ENCODE peak calls at places on chromosomes 7 and 10, in seven cellular contexts. One of them, this sample, is unnamed.

GRCh38 chr10:127184582-127184981 is 11.8 kb downstream of the INSYN2A start:
- DNase-seq in LHCN-M2: no peak
- DNase-seq in HTR-8/SVneo: no peak
- DNase-seq in EL: no peak
- DNase-seq in AML-193: no peak
- DNase-seq in HT-29: no peak
- DNase-seq in IMR-90: no peak
- DNase-seq in this sample: no peak

GRCh38 chr7:12440229-12440628 is 36.6 kb upstream of the VWDE start:
- DNase-seq in LHCN-M2: no peak
- DNase-seq in HT-29: no peak
- DNase-seq in IMR-90: no peak
- DNase-seq in AML-193: no peak
- DNase-seq in HTR-8/SVneo: no peak
- DNase-seq in EL: no peak
- DNase-seq in this sample: no peak

GRCh38 chr10:67306588-67307205 is 380.9 kb downstream of the LRRTM3 start:
- DNase-seq in EL: peak; percentile 4
- DNase-seq in IMR-90: peak; percentile 4
- DNase-seq in HTR-8/SVneo: peak; percentile 3
- DNase-seq in LHCN-M2: peak; percentile 0
- DNase-seq in AML-193: no peak
- DNase-seq in HT-29: peak; percentile 67
- DNase-seq in this sample: no peak

GRCh38 chr7:80210400-80210799 is 75.8 kb downstream of the GNAI1 start:
- DNase-seq in LHCN-M2: no peak
- DNase-seq in HT-29: peak; percentile 26
- DNase-seq in EL: no peak
- DNase-seq in HTR-8/SVneo: no peak
- DNase-seq in AML-193: no peak
- DNase-seq in IMR-90: peak; percentile 33
- DNase-seq in this sample: no peak

GRCh38 chr10:91536101-91536500 is 96.8 kb downstream of the PPP1R3C start:
- DNase-seq in IMR-90: peak; percentile 72
- DNase-seq in EL: peak; percentile 49
- DNase-seq in LHCN-M2: peak; percentile 75
- DNase-seq in HTR-8/SVneo: no peak
- DNase-seq in AML-193: no peak
- DNase-seq in HT-29: no peak
- DNase-seq in this sample: no peak

GRCh38 chr7:125149151-125149550 is 219.5 kb upstream of the POT1 start:
- DNase-seq in LHCN-M2: no peak
- DNase-seq in HT-29: no peak
- DNase-seq in AML-193: no peak
- DNase-seq in IMR-90: no peak
- DNase-seq in HTR-8/SVneo: no peak
- DNase-seq in EL: no peak
- DNase-seq in this sample: no peak

GRCh38 chr7:146655928-146656797 is 539.6 kb downstream of the CNTNAP2 start:
- DNase-seq in AML-193: no peak
- DNase-seq in EL: no peak
- DNase-seq in HTR-8/SVneo: no peak
- DNase-seq in LHCN-M2: peak; percentile 0
- DNase-seq in HT-29: peak; percentile 47
- DNase-seq in IMR-90: no peak
- DNase-seq in this sample: no peak

GRCh38 chr7:141012696-141013344 is 1.9 kb downstream of the MRPS33 start:
- DNase-seq in AML-193: no peak
- DNase-seq in EL: peak; percentile 29
- DNase-seq in HT-29: no peak
- DNase-seq in HTR-8/SVneo: no peak
- DNase-seq in LHCN-M2: peak; percentile 56
- DNase-seq in IMR-90: peak; percentile 63
- DNase-seq in this sample: no peak

GRCh38 chr10:114869500-114869899 is 47.9 kb downstream of the FHIP2A start:
- DNase-seq in HT-29: no peak
- DNase-seq in EL: peak; percentile 83
- DNase-seq in AML-193: no peak
- DNase-seq in HTR-8/SVneo: peak; percentile 22
- DNase-seq in IMR-90: peak; percentile 87
- DNase-seq in LHCN-M2: peak; percentile 89
- DNase-seq in this sample: peak; percentile 72

GRCh38 chr7:134901389-134902020 is 84.8 kb upstream of the AGBL3 start:
- DNase-seq in EL: no peak
- DNase-seq in LHCN-M2: no peak
- DNase-seq in AML-193: no peak
- DNase-seq in HTR-8/SVneo: no peak
- DNase-seq in HT-29: no peak
- DNase-seq in IMR-90: no peak
- DNase-seq in this sample: no peak

GRCh38 chr10:96719850-96720421 is 378 bp downstream of the PIK3AP1 start:
- DNase-seq in AML-193: peak; percentile 72
- DNase-seq in LHCN-M2: no peak
- DNase-seq in HTR-8/SVneo: no peak
- DNase-seq in HT-29: peak; percentile 68
- DNase-seq in IMR-90: no peak
- DNase-seq in EL: peak; percentile 38
- DNase-seq in this sample: no peak

GRCh38 chr10:43802988-43803696 is 154.5 kb upstream of the ZNF32 start:
- DNase-seq in LHCN-M2: no peak
- DNase-seq in HT-29: no peak
- DNase-seq in EL: no peak
- DNase-seq in IMR-90: no peak
- DNase-seq in HTR-8/SVneo: no peak
- DNase-seq in AML-193: no peak
- DNase-seq in this sample: no peak

GRCh38 chr10:75951026-75951589 is 519.7 kb downstream of the LRMDA start:
- DNase-seq in HT-29: no peak
- DNase-seq in LHCN-M2: no peak
- DNase-seq in EL: no peak
- DNase-seq in HTR-8/SVneo: no peak
- DNase-seq in IMR-90: no peak
- DNase-seq in AML-193: no peak
- DNase-seq in this sample: no peak

GRCh38 chr7:144102041-144102440 is 7.3 kb upstream of the OR2A2 start:
- DNase-seq in EL: no peak
- DNase-seq in AML-193: no peak
- DNase-seq in HT-29: no peak
- DNase-seq in HTR-8/SVneo: no peak
- DNase-seq in IMR-90: no peak
- DNase-seq in LHCN-M2: no peak
- DNase-seq in this sample: no peak

GRCh38 chr10:96636546-96636945 is 49.7 kb upstream of the TM9SF3 start:
- DNase-seq in LHCN-M2: no peak
- DNase-seq in HTR-8/SVneo: no peak
- DNase-seq in IMR-90: no peak
- DNase-seq in HT-29: no peak
- DNase-seq in EL: peak; percentile 15
- DNase-seq in AML-193: no peak
- DNase-seq in this sample: no peak

GRCh38 chr10:1213707-1214675 is 157.8 kb downstream of the WDR37 start:
- DNase-seq in LHCN-M2: no peak
- DNase-seq in HTR-8/SVneo: no peak
- DNase-seq in AML-193: no peak
- DNase-seq in HT-29: no peak
- DNase-seq in EL: no peak
- DNase-seq in IMR-90: no peak
- DNase-seq in this sample: no peak

GRCh38 chr10:113610636-113611601 is 52.9 kb downstream of the NRAP start:
- DNase-seq in LHCN-M2: no peak
- DNase-seq in IMR-90: no peak
- DNase-seq in AML-193: no peak
- DNase-seq in EL: no peak
- DNase-seq in HT-29: no peak
- DNase-seq in HTR-8/SVneo: no peak
- DNase-seq in this sample: no peak

GRCh38 chr10:75542902-75543301 is 111.5 kb downstream of the LRMDA start:
- DNase-seq in LHCN-M2: peak; percentile 34
- DNase-seq in HTR-8/SVneo: no peak
- DNase-seq in HT-29: no peak
- DNase-seq in IMR-90: no peak
- DNase-seq in EL: peak; percentile 5
- DNase-seq in AML-193: no peak
- DNase-seq in this sample: no peak

This sample was measured in pulmonary artery endothelial cell.